ENCODE peak calls at places on chromosomes 4 and X, in ten cellular contexts. N, O, T, C, W, R, S, B, P and F are unnamed samples.

GRCh38 chr4:133868856-133869255 is 332.7 kb downstream of the PABPC4L start:
- DNase-seq in T (no peak), O (no peak), W (no peak), S (no peak), C (no peak), N (no peak), R (no peak), B (no peak), P (no peak), F (no peak)

GRCh38 chr4:185597532-185598188 is 62.4 kb upstream of the PDLIM3 start:
- DNase-seq in S (peak; percentile 87), C (peak; percentile 82), W (no peak), B (peak; percentile 73), O (peak; percentile 66), N (peak; percentile 56), P (peak; percentile 82), R (peak; percentile 85), T (peak; percentile 57), F (peak; percentile 69)

GRCh38 chrX:39442332-39442731 is 641.1 kb downstream of the MID1IP1 start:
- DNase-seq in B (no peak), C (no peak), S (no peak), P (no peak), O (no peak), N (no peak), T (no peak), W (no peak), R (no peak), F (no peak)

GRCh38 chrX:10797493-10797892 is 177.1 kb upstream of the MID1 start:
- DNase-seq in R (no peak), T (no peak), W (no peak), S (no peak), O (no peak), B (no peak), P (peak; percentile 71), C (no peak), N (peak; percentile 28), F (no peak)

GRCh38 chr4:137694138-137694537 is 161.8 kb upstream of the PCDH18 start:
- DNase-seq in N (peak; percentile 37), C (peak; percentile 27), O (no peak), S (no peak), W (no peak), P (no peak), B (no peak), R (no peak), T (no peak), F (no peak)

GRCh38 chrX:65035451-65035779 is 59.2 kb upstream of the ZC4H2 start:
- DNase-seq in N (peak; percentile 2), P (peak; percentile 21), C (peak; percentile 28), B (peak; percentile 25), R (peak; percentile 43), S (peak; percentile 77), T (peak; percentile 11), W (no peak), O (no peak), F (no peak)

GRCh38 chr4:79576480-79576803 is 168.4 kb upstream of the GK2 start:
- DNase-seq in N (peak; percentile 4), S (no peak), W (no peak), P (peak; percentile 18), B (no peak), R (no peak), T (no peak), C (no peak), O (no peak), F (peak; percentile 1)

GRCh38 chr4:72909461-72909860 is 160.1 kb downstream of the COX18 start:
- DNase-seq in T (peak; percentile 15), W (no peak), O (no peak), B (no peak), N (no peak), P (no peak), R (no peak), S (no peak), C (no peak), F (no peak)

GRCh38 chrX:68894513-68895338 is 65.9 kb downstream of the EFNB1 start:
- DNase-seq in N (peak; percentile 63), T (peak; percentile 42), S (peak; percentile 86), O (no peak), P (peak; percentile 18), R (peak; percentile 79), C (peak; percentile 44), B (peak; percentile 56), W (peak; percentile 9), F (no peak)
- H3K4me3 ChIP-seq in N (no peak overlapping the region), T (no peak overlapping the region), S (peak overlapping the region; percentile 8), O (no peak overlapping the region), P (no peak overlapping the region), R (peak overlapping the region; percentile 50), C (peak overlapping the region; percentile 14), B (no peak overlapping the region), W (peak overlapping the region; percentile 56), F (no peak overlapping the region)

GRCh38 chr4:4267981-4268380 is 20.0 kb upstream of the TMEM128 start:
- DNase-seq in T (no peak), O (no peak), S (no peak), B (no peak), R (no peak), N (no peak), P (no peak), W (no peak), C (no peak), F (no peak)
- H3K4me1 ChIP-seq in T (no peaks in the 10 kb centered on the region), O (no peaks in the 10 kb centered on the region), S (no peaks in the 10 kb centered on the region), B (no peaks in the 10 kb centered on the region), R (no peaks in the 10 kb centered on the region), N (peaks cover 9% of the 10 kb centered on the region), P (no peaks in the 10 kb centered on the region), W (no peaks in the 10 kb centered on the region), C (no peaks in the 10 kb centered on the region), F (no peaks in the 10 kb centered on the region)

GRCh38 chr4:155208258-155209054 is at the start of gene NPY2R:
- DNase-seq in P (no peak), S (peak; percentile 69), R (peak; percentile 39), W (no peak), C (peak; percentile 7), N (no peak), B (no peak), O (no peak), T (no peak), F (no peak)
- TF ChIP-seq CTCF in P (no peak), S (no peak), R (no peak), W (no peak), C (no peak), N (no peak), B (no peak), O (no peak), T (no peak), F (no peak)

DNA sequence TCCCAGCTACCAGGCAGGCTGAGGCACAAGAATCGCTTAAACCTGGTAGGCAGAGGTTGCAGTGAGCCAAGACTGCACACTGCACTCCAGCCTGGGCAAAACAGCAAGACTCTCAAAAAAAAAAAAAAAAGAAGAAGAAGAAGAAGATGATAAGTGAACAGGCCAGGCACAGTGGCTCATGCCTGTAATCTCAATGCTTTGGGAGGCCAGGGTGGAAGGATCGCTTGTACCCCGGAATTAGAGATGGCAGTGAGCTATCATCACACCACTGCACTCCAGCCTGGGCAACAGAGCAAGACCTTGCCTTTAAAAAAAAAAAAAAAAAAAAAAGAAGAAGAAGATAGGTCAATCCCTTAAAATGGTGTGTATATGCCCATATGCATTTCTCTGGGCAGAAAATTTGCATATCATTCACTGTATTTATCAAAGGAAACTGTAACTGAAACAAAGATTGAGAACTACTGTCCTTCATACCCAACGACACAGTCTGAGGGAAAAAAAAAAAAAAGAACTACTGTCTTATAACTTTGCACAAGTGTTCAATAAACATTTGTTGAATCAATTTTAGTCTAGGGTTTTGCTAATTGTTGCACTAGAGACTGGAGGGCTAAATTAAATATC is 2.3 kb downstream of the RFC1 start:
- DNase-seq in C (no peak), O (no peak), W (no peak), R (no peak), T (no peak), N (no peak), P (no peak), B (no peak), S (no peak), F (no peak)
- H3K4me3 ChIP-seq in C (no peak overlapping the region), O (no peak overlapping the region), W (no peak overlapping the region), R (no peak overlapping the region), T (no peak overlapping the region), N (no peak overlapping the region), P (no peak overlapping the region), B (no peak overlapping the region), S (no peak overlapping the region), F (no peak overlapping the region)